ENCODE peak calls at places on chromosomes 3 and 15, in eight cellular contexts. R is keratinocyte, G is fibroblast of lung, P is psoas muscle, K is tibial nerve, W is cardiac muscle cell, I is A673, D is ovary. J is an unnamed sample.

GRCh38 chr15:88127477-88127799 is 129.1 kb downstream of the NTRK3 start:
- DNase-seq in R (no peak), G (no peak), P (no peak), K (no peak), W (no peak), I (no peak), D (no peak), J (no peak)

GRCh38 chr15:54840999-54841398 is 355.7 kb downstream of the RSL24D1 start:
- DNase-seq in R (no peak), G (no peak), P (no peak), K (no peak), W (peak; percentile 58), I (no peak), D (no peak), J (no peak)

GRCh38 chr15:79088426-79089205 is 2.0 kb downstream of the RASGRF1 start:
- DNase-seq in R (no peak), G (no peak), P (no peak), K (no peak), W (no peak), I (no peak), D (no peak), J (no peak)

GRCh38 chr15:88803241-88803919 is at the start of gene ACAN:
- DNase-seq in R (no peak), G (no peak), P (no peak), K (no peak), W (peak; percentile 46), I (no peak), D (no peak), J (no peak)

GRCh38 chr3:172192830-172193415 is 153.5 kb downstream of the FNDC3B start:
- DNase-seq in R (no peak), G (no peak), P (no peak), K (no peak), W (no peak), I (no peak), D (no peak), J (no peak)

GRCh38 chr15:93658026-93658790 is 569.2 kb upstream of the RGMA start:
- DNase-seq in R (no peak), G (no peak), P (no peak), K (no peak), W (no peak), I (no peak), D (no peak), J (no peak)

GRCh38 chr3:57031622-57032541 is 28.6 kb upstream of the SPATA12 start:
- DNase-seq in R (no peak), G (no peak), P (no peak), K (no peak), W (no peak), I (no peak), D (no peak), J (no peak)

GRCh38 chr3:38966956-38967795 is 84.6 kb downstream of the SCN11A start:
- DNase-seq in R (peak; percentile 23), G (no peak), P (no peak), K (no peak), W (peak; percentile 11), I (no peak), D (no peak), J (no peak)

GRCh38 chr3:179410317-179410716 is 41.0 kb downstream of the GNB4 start:
- DNase-seq in R (no peak), G (no peak), P (no peak), K (no peak), W (no peak), I (peak; percentile 33), D (no peak), J (no peak)

GRCh38 chr3:129892486-129892856 is 1.0 kb downstream of the TMCC1 start:
- DNase-seq in R (no peak), G (no peak), P (no peak), K (no peak), W (peak; percentile 3), I (no peak), D (no peak), J (no peak)

GRCh38 chr3:107024481-107025153 is 352.6 kb upstream of the CCDC54 start:
- DNase-seq in R (no peak), G (no peak), P (peak; percentile 15), K (peak; percentile 10), W (peak; percentile 4), I (peak; percentile 48), D (no peak), J (no peak)

GRCh38 chr3:110420158-110420641 is 651.4 kb upstream of the NECTIN3 start:
- DNase-seq in R (no peak), G (peak; percentile 93), P (no peak), K (no peak), W (no peak), I (peak; percentile 81), D (no peak), J (no peak)

GRCh38 chr3:111745786-111746185 is 113.3 kb upstream of the PHLDB2 start:
- DNase-seq in R (no peak), G (no peak), P (no peak), K (no peak), W (no peak), I (no peak), D (no peak), J (no peak)

GRCh38 chr15:50813865-50814264 is 48.4 kb upstream of the SPPL2A start:
- DNase-seq in R (no peak), G (no peak), P (no peak), K (no peak), W (no peak), I (peak; percentile 34), D (no peak), J (no peak)

GRCh38 chr15:74378853-74379252 is 11.4 kb upstream of the CYP11A1 start:
- DNase-seq in R (no peak), G (no peak), P (peak; percentile 9), K (no peak), W (no peak), I (no peak), D (no peak), J (no peak)

GRCh38 chr3:185477316-185477715 is 21.5 kb downstream of the TMEM41A start:
- DNase-seq in R (no peak), G (no peak), P (no peak), K (no peak), W (no peak), I (no peak), D (no peak), J (no peak)

GRCh38 chr3:109018828-109019227 is 65.1 kb upstream of the GUCA1C start:
- DNase-seq in R (no peak), G (no peak), P (no peak), K (no peak), W (no peak), I (no peak), D (no peak), J (peak; percentile 7)

GRCh38 chr3:193910310-193910709 is 225.6 kb upstream of the HES1 start:
- DNase-seq in R (no peak), G (no peak), P (no peak), K (no peak), W (no peak), I (no peak), D (no peak), J (no peak)

GRCh38 chr3:177914224-177914623 is 622.0 kb upstream of the KCNMB2 start:
- DNase-seq in R (no peak), G (no peak), P (no peak), K (no peak), W (no peak), I (no peak), D (no peak), J (no peak)

DNA sequence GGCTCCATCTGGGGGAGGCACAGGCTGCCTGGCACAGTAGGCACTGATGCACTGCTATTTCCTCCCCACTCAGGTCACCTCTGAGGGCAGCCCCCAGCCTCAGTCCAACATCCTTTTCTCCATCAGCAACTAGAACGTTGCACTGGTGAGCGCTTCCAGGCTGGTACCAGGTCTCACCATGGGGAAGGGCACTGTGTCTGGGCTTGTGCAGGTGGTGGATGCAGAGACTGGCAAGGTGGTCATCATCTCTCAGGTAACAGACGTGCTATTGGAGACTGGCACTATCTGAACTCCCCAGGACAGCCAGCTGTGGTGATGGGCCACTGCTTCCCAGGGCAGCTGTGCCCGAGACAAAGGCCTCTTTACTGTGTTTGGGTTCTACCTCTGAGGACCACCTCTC is 8.3 kb upstream of the TXNRD3 start:
- DNase-seq in R (no peak), G (no peak), P (no peak), K (no peak), W (no peak), I (no peak), D (no peak), J (no peak)
- H3K27me3 ChIP-seq in R (peaks cover 44% of the 10 kb centered on the region), G (peaks cover 23% of the 10 kb centered on the region), P (no peaks in the 10 kb centered on the region), K (no peaks in the 10 kb centered on the region), W (peaks cover 41% of the 10 kb centered on the region), I (peaks cover 35% of the 10 kb centered on the region), D (no peaks in the 10 kb centered on the region), J (peaks cover 7% of the 10 kb centered on the region)

GRCh38 chr15:39968273-39969001 is 34.5 kb downstream of the EIF2AK4 start:
- DNase-seq in R (no peak), G (no peak), P (no peak), K (no peak), W (no peak), I (no peak), D (no peak), J (no peak)
- H3K36me3 ChIP-seq in R (peaks cover 25% of the 10 kb centered on the region), G (peaks cover 6% of the 10 kb centered on the region), P (peaks cover 3% of the 10 kb centered on the region), K (peaks cover 66% of the 10 kb centered on the region), W (peaks cover 21% of the 10 kb centered on the region), I (peaks cover 33% of the 10 kb centered on the region), D (no peaks in the 10 kb centered on the region), J (peaks cover 12% of the 10 kb centered on the region)

DNA sequence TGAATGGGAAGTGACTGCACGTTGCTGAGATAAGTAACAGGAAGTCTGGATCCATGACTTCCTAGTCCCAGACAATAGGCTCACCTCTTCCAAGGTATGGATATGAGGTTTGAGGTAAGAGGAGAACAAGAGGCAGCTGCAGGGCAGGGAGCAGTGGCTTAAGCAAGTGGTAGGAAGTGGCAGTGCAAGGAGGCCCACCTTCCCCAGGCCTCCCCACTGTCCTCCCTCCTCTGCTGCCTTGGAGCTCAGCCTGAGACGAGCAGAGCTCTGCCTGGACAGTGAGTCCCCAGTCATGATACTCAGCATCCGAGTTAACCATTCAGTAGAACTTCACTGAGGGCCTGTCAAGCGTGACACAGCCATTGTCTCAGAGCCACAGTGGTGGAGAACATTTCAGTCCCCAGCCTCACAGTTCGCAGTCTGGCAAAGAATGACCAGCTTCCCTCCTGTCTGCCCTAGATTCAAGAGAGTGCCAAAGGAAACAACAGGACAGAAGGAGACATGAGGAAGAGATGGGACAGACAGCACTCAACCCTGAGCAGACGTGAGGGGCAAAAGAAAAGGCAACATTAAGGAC is 41.4 kb upstream of the BOC start:
- DNase-seq in R (no peak), G (no peak), P (no peak), K (no peak), W (no peak), I (no peak), D (no peak), J (no peak)
- TF ChIP-seq CTCF in R (no peak), G (no peak), P (no peak), K (no peak), W (no peak), I (no peak), D (no peak), J (no peak)

DNA sequence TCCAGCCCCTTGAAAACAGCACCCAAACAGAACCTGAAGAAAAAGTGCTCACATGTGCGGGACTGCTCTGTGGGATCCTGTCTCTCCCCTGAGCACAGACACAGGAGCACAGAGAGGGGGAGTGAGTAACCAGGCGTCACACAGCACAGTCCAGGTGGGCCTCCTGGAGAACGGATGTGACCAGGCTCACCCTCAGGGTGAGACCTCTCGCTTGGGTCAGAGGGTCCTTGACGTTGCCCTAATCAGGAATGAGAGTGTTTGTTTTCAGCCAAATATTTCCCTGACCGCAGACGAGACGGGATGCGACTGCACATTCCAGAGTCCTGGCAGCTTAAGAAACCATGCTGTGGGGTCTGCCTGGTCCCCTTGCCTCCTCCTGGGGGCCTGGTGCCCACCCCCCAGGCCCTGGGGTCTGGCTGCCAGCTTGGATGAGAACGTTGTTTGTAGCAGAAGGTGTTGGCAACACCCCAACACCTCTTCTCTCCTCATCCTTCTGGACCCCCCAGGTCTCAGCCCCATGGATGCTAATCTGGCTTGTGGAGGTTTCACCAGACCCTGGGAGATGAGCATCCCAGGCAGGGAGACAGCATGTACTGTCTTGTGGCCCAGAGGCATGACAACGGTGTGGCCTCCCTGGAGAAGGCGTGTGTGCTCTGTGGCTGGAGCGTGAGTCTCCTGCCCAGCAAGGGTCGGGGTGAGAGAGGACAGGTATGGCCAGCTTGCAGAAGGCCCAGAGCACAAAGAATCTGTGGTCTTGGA is 42.1 kb upstream of the SLC6A6 start:
- DNase-seq in R (no peak), G (no peak), P (no peak), K (no peak), W (no peak), I (no peak), D (no peak), J (no peak)
- H3K27me3 ChIP-seq in R (peaks cover 46% of the 10 kb centered on the region), G (peaks cover 2% of the 10 kb centered on the region), P (no peaks in the 10 kb centered on the region), K (no peaks in the 10 kb centered on the region), W (no peaks in the 10 kb centered on the region), I (no peaks in the 10 kb centered on the region), D (no peaks in the 10 kb centered on the region), J (no peaks in the 10 kb centered on the region)